ENCODE peak calls at places on chromosomes 2 and 18, in ten cellular contexts. E is colonic mucosa, I is A673, D is fibroblast of lung, K is heart left ventricle, H is stomach, B is left ventricle myocardium inferior, Z is BJ, C is pancreas, V is K562. F is an unnamed sample. For H3K27me3, the result is how much of the 10 kb centered on the place peaks cover.

GRCh38 chr2:103809390-103809789 is 1044.5 kb upstream of the POU3F3 start:
- DNase-seq in E (no peak), I (peak), D (no peak), K (no peak), H (no peak), B (no peak), Z (no peak), C (no peak), V (no peak), F (no peak)

GRCh38 chr2:221485500-221485870 is 86.6 kb downstream of the EPHA4 start:
- DNase-seq in E (no peak), I (no peak), D (no peak), K (no peak), H (no peak), B (no peak), Z (peak), C (no peak), V (no peak), F (no peak)

GRCh38 chr2:43420310-43420903 is 175.4 kb downstream of the THADA start:
- DNase-seq in E (no peak), I (no peak), D (no peak), K (no peak), H (no peak), B (no peak), Z (no peak), C (no peak), V (peak), F (peak)

GRCh38 chr18:61882296-61883004 is 10.4 kb downstream of the RNF152 start:
- DNase-seq in E (no peak), I (no peak), D (no peak), K (no peak), H (no peak), B (no peak), Z (no peak), C (no peak), V (no peak), F (peak)

GRCh38 chr2:18855027-18855426 is 265.7 kb upstream of the NT5C1B start:
- DNase-seq in E (no peak), I (no peak), D (peak), K (no peak), H (no peak), B (no peak), Z (no peak), C (no peak), V (no peak), F (peak)

GRCh38 chr2:68423966-68424650 is 43.0 kb downstream of the FBXO48 start:
- DNase-seq in E (no peak), I (no peak), D (no peak), K (no peak), H (no peak), B (no peak), Z (no peak), C (no peak), V (no peak), F (peak)

GRCh38 chr2:46365913-46366674 is 68.9 kb downstream of the EPAS1 start:
- DNase-seq in E (no peak), I (no peak), D (peak), K (no peak), H (no peak), B (no peak), Z (no peak), C (no peak), V (peak), F (no peak)

GRCh38 chr2:18800240-18800971 is 211.0 kb upstream of the NT5C1B start:
- DNase-seq in E (no peak), I (no peak), D (no peak), K (no peak), H (peak), B (no peak), Z (no peak), C (no peak), V (no peak), F (no peak)

GRCh38 chr2:1626271-1626681 is 118.0 kb downstream of the PXDN start:
- DNase-seq in E (no peak), I (no peak), D (no peak), K (no peak), H (peak), B (no peak), Z (no peak), C (no peak), V (no peak), F (no peak)

GRCh38 chr2:102359527-102359926 is 3.9 kb downstream of the IL18R1 start:
- DNase-seq in E (no peak), I (no peak), D (no peak), K (no peak), H (no peak), B (no peak), Z (no peak), C (no peak), V (no peak), F (peak)

GRCh38 chr2:151350579-151351195 is 6.7 kb upstream of the TNFAIP6 start:
- DNase-seq in E (no peak), I (no peak), D (peak), K (no peak), H (no peak), B (no peak), Z (no peak), C (no peak), V (no peak), F (no peak)

GRCh38 chr2:123648014-123648413 is 377.1 kb upstream of the CNTNAP5 start:
- DNase-seq in E (no peak), I (no peak), D (no peak), K (no peak), H (no peak), B (no peak), Z (no peak), C (no peak), V (no peak), F (no peak)

GRCh38 chr2:163713534-163714311 is 22.1 kb downstream of the FIGN start:
- DNase-seq in E (no peak), I (no peak), D (no peak), K (no peak), H (peak), B (no peak), Z (no peak), C (no peak), V (no peak), F (no peak)

GRCh38 chr18:79644006-79644665 is 35.5 kb upstream of the CTDP1 start:
- DNase-seq in E (peak), I (peak), D (peak), K (peak), H (peak), B (peak), Z (no peak), C (peak), V (peak), F (peak)

GRCh38 chr18:74116628-74117554 is 30.7 kb downstream of the FBXO15 start:
- DNase-seq in E (no peak), I (peak), D (peak), K (no peak), H (no peak), B (no peak), Z (no peak), C (no peak), V (no peak), F (peak)

GRCh38 chr2:5365871-5366461 is 326.2 kb upstream of the SOX11 start:
- DNase-seq in E (peak), I (peak), D (peak), K (peak), H (peak), B (peak), Z (no peak), C (peak), V (peak), F (peak)

GRCh38 chr2:8086796-8087479 is 594.9 kb upstream of the ID2 start:
- DNase-seq in E (no peak), I (no peak), D (peak), K (no peak), H (no peak), B (no peak), Z (peak), C (no peak), V (no peak), F (peak)

GRCh38 chr2:52613064-52613463 is 1154.5 kb upstream of the CHAC2 start:
- DNase-seq in E (no peak), I (no peak), D (peak), K (no peak), H (no peak), B (no peak), Z (no peak), C (no peak), V (no peak), F (peak)

GRCh38 chr2:38106420-38107182 is 30.6 kb upstream of the CYP1B1 start:
- DNase-seq in E (no peak), I (peak), D (peak), K (no peak), H (no peak), B (no peak), Z (peak), C (no peak), V (no peak), F (peak)

GRCh38 chr2:207227062-207227748 is 61.5 kb upstream of the KLF7 start:
- DNase-seq in E (no peak), I (no peak), D (peak), K (peak), H (no peak), B (peak), Z (no peak), C (peak), V (no peak), F (no peak)

DNA sequence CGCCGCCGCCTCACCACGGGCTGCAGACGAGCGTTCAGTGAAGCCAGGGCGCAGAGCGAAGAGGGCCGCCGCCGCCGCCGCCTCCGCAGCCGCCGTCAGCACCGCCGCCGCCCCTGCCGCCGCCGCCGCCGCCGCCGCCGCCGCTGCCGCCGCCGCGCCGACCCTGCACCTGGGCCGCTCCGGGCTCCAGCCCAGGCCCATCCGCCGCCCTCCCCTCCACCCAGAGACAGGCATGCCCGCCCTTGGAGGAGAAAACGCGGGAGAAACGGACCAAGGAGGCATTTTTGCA is 3.0 kb downstream of the POU3F3 start:
- DNase-seq in E (no peak), I (no peak), D (no peak), K (no peak), H (no peak), B (no peak), Z (no peak), C (no peak), V (no peak), F (no peak)
- H3K27me3 ChIP-seq in E (half or more), I (half or more), D (under half), K (half or more), H (half or more), B (half or more), Z (under half), C (under half), V (under half), F (half or more)

GRCh38 chr2:9423100-9423921 is at the start of the genes CPSF3 and ITGB1BP1:
- DNase-seq in E (peak), I (peak), D (peak), K (peak), H (peak), B (peak), Z (peak), C (peak), V (peak), F (peak)
- TF ChIP-seq CTCF in E (no peak), I (no peak), D (no peak), K (no peak), H (no peak), B (peak), Z (no peak), C (no peak), V (peak), F (no peak)

GRCh38 chr2:210630904-210631560 is 74.6 kb downstream of the CPS1 start:
- DNase-seq in E (no peak), I (no peak), D (no peak), K (no peak), H (no peak), B (no peak), Z (no peak), C (no peak), V (no peak), F (no peak)

GRCh38 chr2:210623506-210623905 is 67.1 kb downstream of the CPS1 start:
- DNase-seq in E (no peak), I (no peak), D (no peak), K (no peak), H (no peak), B (no peak), Z (no peak), C (no peak), V (no peak), F (no peak)

DNA sequence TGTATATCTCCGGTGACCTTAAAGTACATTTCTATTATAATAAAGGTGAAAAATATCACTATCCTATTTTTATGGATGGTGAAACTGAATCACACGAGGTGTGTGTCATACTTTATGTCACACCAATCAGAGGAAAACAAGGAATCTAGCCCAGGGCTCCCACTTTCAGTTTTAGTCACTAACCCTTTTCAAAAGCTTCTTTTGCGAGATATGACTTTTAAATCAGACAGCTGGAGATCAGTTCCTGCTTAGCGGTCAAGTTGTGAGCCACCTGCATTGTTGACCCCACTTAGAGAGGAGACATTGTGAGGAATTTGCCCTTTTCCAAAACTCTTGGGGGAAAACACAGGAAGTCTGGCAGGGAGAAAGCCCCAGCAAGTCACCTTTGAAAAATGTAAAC is 70.5 kb downstream of the CPS1 start:
- DNase-seq in E (no peak), I (no peak), D (no peak), K (no peak), H (no peak), B (no peak), Z (no peak), C (no peak), V (no peak), F (peak)
- H3K4me3 ChIP-seq in E (no peak), I (no peak), D (no peak), K (no peak), H (no peak), B (no peak), Z (no peak), C (no peak), V (no peak), F (no peak)

GRCh38 chr2:146278881-146279280 is 1565.9 kb upstream of the ACVR2A start:
- DNase-seq in E (no peak), I (no peak), D (no peak), K (no peak), H (no peak), B (no peak), Z (no peak), C (no peak), V (no peak), F (no peak)
- H3K27me3 ChIP-seq in E (under half), I (under half), D (under half), K (under half), H (under half), B (under half), Z (under half), C (under half), V (under half), F (under half)

GRCh38 chr2:240383871-240384700 is 51.4 kb upstream of the GPC1 start:
- DNase-seq in E (no peak), I (no peak), D (no peak), K (peak), H (no peak), B (peak), Z (no peak), C (peak), V (no peak), F (no peak)
- TF ChIP-seq CTCF in E (no peak), I (no peak), D (no peak), K (no peak), H (no peak), B (no peak), Z (no peak), C (no peak), V (no peak), F (no peak)

GRCh38 chr2:64036343-64036742 is 17.1 kb upstream of the VPS54 start:
- DNase-seq in E (no peak), I (no peak), D (peak), K (no peak), H (no peak), B (no peak), Z (no peak), C (no peak), V (no peak), F (peak)
- H3K4me3 ChIP-seq in E (no peak), I (no peak), D (no peak), K (no peak), H (no peak), B (no peak), Z (no peak), C (no peak), V (no peak), F (no peak)

F was measured in bronchial epithelial cell.